ENCODE peak calls at places on chromosomes 4 and X, in five cellular contexts. H is activated naive CD4-positive, alpha-beta T cell treated with anti-CD3 and anti-CD28 coated beads for 36 hours; A is neural crest cell; Z is occipital lobe; Y is activated T-cell treated with anti-CD3 and anti-CD28 coated beads for 24 hours. R is an unnamed sample.

GRCh38 chrX:17944833-17945497 is 83.9 kb upstream of the RAI2 start:
- DNase-seq in Y (peak), Z (no peak), H (peak), A (peak), R (no peak)

GRCh38 chr4:112284166-112284565 is 1.5 kb downstream of the TIFA start:
- DNase-seq in Z (no peak), H (peak), A (no peak), Y (no peak), R (no peak)

GRCh38 chr4:71377561-71377960 is 38.7 kb downstream of the SLC4A4 start:
- DNase-seq in Z (no peak), H (no peak), A (no peak), Y (no peak), R (no peak)

GRCh38 chr4:154626793-154627484 is 14.5 kb upstream of the FGG start:
- DNase-seq in Y (peak), A (peak), H (peak), Z (no peak), R (peak)

GRCh38 chrX:127574829-127575228 is 477.4 kb downstream of the ACTRT1 start:
- DNase-seq in Y (no peak), Z (no peak), A (no peak), H (no peak), R (no peak)

GRCh38 chrX:136047969-136048368 is 62.7 kb downstream of the SLC9A6 start:
- DNase-seq in H (no peak), Y (no peak), Z (no peak), A (no peak), R (no peak)

GRCh38 chr4:73392936-73393335 is 11.2 kb upstream of the ALB start:
- DNase-seq in Z (no peak), Y (no peak), A (no peak), H (no peak), R (no peak)

GRCh38 chrX:47540754-47541538 is 20.1 kb upstream of the ARAF start:
- DNase-seq in Y (no peak), A (peak), Z (peak), H (no peak), R (peak)

GRCh38 chr4:90979551-90979950 is 852.4 kb downstream of the CCSER1 start:
- DNase-seq in A (no peak), Z (no peak), H (no peak), Y (no peak), R (no peak)

GRCh38 chrX:129798888-129799287 is 19.1 kb downstream of the SASH3 start:
- DNase-seq in Y (no peak), Z (no peak), A (no peak), H (peak), R (no peak)

GRCh38 chrX:150362599-150363481 is at the start of gene MAMLD1:
- DNase-seq in Y (no peak), H (peak), Z (peak), A (peak), R (peak)

GRCh38 chr4:172225457-172225856 is 412.3 kb downstream of the GALNTL6 start:
- DNase-seq in A (no peak), Y (no peak), H (no peak), Z (no peak), R (no peak)